ENCODE peak calls at places on chromosomes 11 and 22, in seven cellular contexts. H is aorta; D is heart right ventricle; R is GM10248; C is posterior cingulate gyrus; P is activated CD8-positive, alpha-beta memory T cell treated with anti-CD3 and anti-CD28 coated beads for 24 hours; L is GM23248. Z is an unnamed sample.

GRCh38 chr22:26502688-26503561 is 9.3 kb downstream of the TFIP11 start:
- DNase-seq in H (peak; percentile 60), L (peak; percentile 47), C (peak; percentile 77), P (peak; percentile 71), D (peak; percentile 25), R (peak; percentile 66), Z (no peak)

GRCh38 chr22:37401401-37401859 is 25.8 kb downstream of the ELFN2 start:
- DNase-seq in H (no peak), P (no peak), R (no peak), L (peak; percentile 39), D (peak; percentile 36), C (no peak), Z (peak; percentile 93)

GRCh38 chr22:16609548-16610261 is 17.1 kb upstream of the CCT8L2 start:
- DNase-seq in L (no peak), D (no peak), P (no peak), C (no peak), H (no peak), R (no peak), Z (no peak)

GRCh38 chr11:101390539-101390938 is 193.3 kb downstream of the TRPC6 start:
- DNase-seq in L (peak; percentile 43), C (no peak), D (no peak), H (no peak), R (no peak), P (no peak), Z (no peak)

GRCh38 chr11:76735218-76735480 is 48.0 kb upstream of the TSKU start:
- DNase-seq in P (no peak), C (peak; percentile 24), L (no peak), D (no peak), R (no peak), H (no peak), Z (no peak)

GRCh38 chr11:2390871-2391662 is 9.5 kb upstream of the TSSC4 start:
- DNase-seq in R (no peak), C (no peak), L (peak; percentile 87), H (peak; percentile 81), D (no peak), P (no peak), Z (peak; percentile 90)

GRCh38 chr11:12150831-12151382 is 40.5 kb downstream of the MICAL2 start:
- DNase-seq in D (no peak), P (no peak), H (no peak), L (peak; percentile 65), C (peak; percentile 81), R (no peak), Z (peak; percentile 10)

GRCh38 chr22:30920407-30920806 is 48.2 kb downstream of the MORC2 start:
- DNase-seq in D (peak; percentile 84), P (peak; percentile 93), L (peak; percentile 73), R (peak; percentile 84), C (peak; percentile 95), H (peak; percentile 84), Z (peak; percentile 86)

GRCh38 chr22:21640810-21641209 is 1.3 kb upstream of the SDF2L1 start:
- DNase-seq in H (no peak), C (no peak), R (no peak), P (no peak), L (no peak), D (no peak), Z (no peak)

GRCh38 chr11:111403021-111403725 is 24.1 kb upstream of the POU2AF1 start:
- DNase-seq in R (no peak), H (no peak), D (no peak), P (no peak), C (no peak), L (no peak), Z (no peak)

GRCh38 chr11:124470516-124471231 is 25.2 kb upstream of the OR8B8 start:
- DNase-seq in P (no peak), D (no peak), C (peak; percentile 77), R (no peak), L (no peak), H (no peak), Z (no peak)

GRCh38 chr22:17831527-17832251 is 57.4 kb upstream of the BID start:
- DNase-seq in L (peak; percentile 67), C (no peak), R (no peak), P (no peak), H (no peak), D (no peak), Z (no peak)

GRCh38 chr22:38569181-38569971 is 607 bp downstream of the DMC1 start:
- DNase-seq in L (peak; percentile 20), R (no peak), H (no peak), C (no peak), D (peak; percentile 17), P (no peak), Z (peak; percentile 72)

GRCh38 chr22:36823177-36823839 is 6.5 kb upstream of the PVALB start:
- DNase-seq in D (no peak), P (no peak), R (no peak), H (no peak), C (no peak), L (peak; percentile 21), Z (no peak)

Z was measured in kidney.